ENCODE peak calls at places on chromosomes 12 and 14, in eight cellular contexts. L, R, S, P, O, D, F and K are unnamed samples. For H3K4me1, the result is how much of the 10 kb centered on the place peaks cover.

GRCh38 chr12:12724421-12725085 is 7.4 kb downstream of the CDKN1B start:
- DNase-seq in L (no peak), F (no peak), O (no peak), S (peak), R (peak), P (peak), D (no peak), K (no peak)

GRCh38 chr12:33703221-33703620 is 263.6 kb upstream of the SYT10 start:
- DNase-seq in R (no peak), L (no peak), F (no peak), O (no peak), D (no peak), S (no peak), P (no peak), K (no peak)

GRCh38 chr14:77615231-77616132 is 955 bp downstream of the SPTLC2 start:
- DNase-seq in F (no peak), S (no peak), D (peak), R (no peak), O (peak), L (no peak), P (no peak), K (peak)

GRCh38 chr12:4701383-4701782 is 18.8 kb upstream of the GALNT8 start:
- DNase-seq in L (no peak), O (no peak), F (no peak), R (no peak), S (no peak), P (no peak), D (peak), K (no peak)

GRCh38 chr12:99498756-99499155 is 148.8 kb upstream of the GARIN6 start:
- DNase-seq in S (no peak), D (peak), O (no peak), P (no peak), R (peak), F (no peak), L (no peak), K (no peak)

GRCh38 chr12:68613209-68613904 is 2.7 kb downstream of the RAP1B start:
- DNase-seq in D (no peak), F (no peak), S (no peak), P (no peak), O (no peak), R (no peak), L (no peak), K (no peak)

GRCh38 chr12:47868552-47869031 is 36.2 kb downstream of the VDR start:
- DNase-seq in D (no peak), O (no peak), F (no peak), P (no peak), R (no peak), S (no peak), L (no peak), K (no peak)

GRCh38 chr14:56855891-56856461 is 45.7 kb upstream of the OTX2 start:
- DNase-seq in O (no peak), L (peak), D (no peak), R (no peak), S (no peak), F (no peak), P (no peak), K (no peak)

GRCh38 chr12:104411826-104412626 is 44.7 kb upstream of the CHST11 start:
- DNase-seq in S (no peak), R (no peak), O (no peak), D (peak), P (no peak), F (no peak), L (no peak), K (no peak)

GRCh38 chr12:8677362-8677761 is 14.7 kb upstream of the MFAP5 start:
- DNase-seq in S (no peak), P (no peak), O (no peak), D (no peak), R (no peak), F (no peak), L (no peak), K (no peak)

GRCh38 chr12:132444957-132445883 is 44.7 kb upstream of the FBRSL1 start:
- DNase-seq in O (no peak), F (no peak), R (no peak), L (peak), D (no peak), S (no peak), P (no peak), K (no peak)

GRCh38 chr12:108201808-108202207 is 72.7 kb downstream of the WSCD2 start:
- DNase-seq in L (no peak), R (no peak), P (no peak), S (no peak), D (no peak), O (no peak), F (no peak), K (no peak)

GRCh38 chr12:95102916-95103671 is 29.7 kb upstream of the NR2C1 start:
- DNase-seq in D (peak), S (no peak), R (peak), O (no peak), P (no peak), F (peak), L (no peak), K (no peak)

GRCh38 chr12:27003421-27004311 is 10.5 kb downstream of the TM7SF3 start:
- DNase-seq in L (no peak), F (no peak), R (no peak), P (no peak), D (no peak), O (no peak), S (no peak), K (no peak)

GRCh38 chr12:66813137-66813867 is 134.4 kb upstream of the GRIP1 start:
- DNase-seq in S (no peak), R (no peak), O (no peak), F (no peak), D (no peak), L (no peak), P (no peak), K (no peak)

GRCh38 chr14:80434574-80435321 is 223.4 kb upstream of the DIO2 start:
- DNase-seq in R (no peak), F (peak), L (peak), D (peak), S (no peak), O (no peak), P (no peak), K (no peak)

GRCh38 chr12:106049105-106049504 is 89.6 kb downstream of the NUAK1 start:
- DNase-seq in F (no peak), O (no peak), P (no peak), S (no peak), D (no peak), R (no peak), L (no peak), K (peak)

GRCh38 chr12:26274441-26275312 is 79.3 kb downstream of the SSPN start:
- DNase-seq in F (peak), L (peak), P (peak), O (peak), R (peak), D (peak), S (peak), K (peak)

GRCh38 chr12:21502164-21502496 is 541 bp downstream of the GOLT1B start:
- DNase-seq in D (peak), P (peak), F (no peak), S (no peak), L (peak), O (peak), R (peak), K (no peak)

GRCh38 chr12:68011882-68012207 is 22.6 kb downstream of the IFNG-AS1 start:
- DNase-seq in S (no peak), R (no peak), L (no peak), O (no peak), P (no peak), D (peak), F (no peak), K (no peak)

GRCh38 chr12:75705749-75706719 is 194.6 kb upstream of the KRR1 start:
- DNase-seq in O (no peak), P (peak), D (peak), R (no peak), L (no peak), S (no peak), F (peak), K (no peak)

GRCh38 chr12:53105256-53105655 is 2.0 kb downstream of the SOAT2 start:
- DNase-seq in O (no peak), F (no peak), S (no peak), D (no peak), L (peak), R (no peak), P (no peak), K (no peak)

GRCh38 chr12:115433014-115433634 is 749.1 kb upstream of the TBX3 start:
- DNase-seq in S (no peak), O (no peak), P (no peak), R (no peak), D (no peak), L (no peak), F (no peak), K (no peak)

GRCh38 chr12:15584366-15585041 is 204.7 kb downstream of the EPS8 start:
- DNase-seq in R (no peak), P (peak), F (peak), O (no peak), S (no peak), D (peak), L (no peak), K (no peak)

DNA sequence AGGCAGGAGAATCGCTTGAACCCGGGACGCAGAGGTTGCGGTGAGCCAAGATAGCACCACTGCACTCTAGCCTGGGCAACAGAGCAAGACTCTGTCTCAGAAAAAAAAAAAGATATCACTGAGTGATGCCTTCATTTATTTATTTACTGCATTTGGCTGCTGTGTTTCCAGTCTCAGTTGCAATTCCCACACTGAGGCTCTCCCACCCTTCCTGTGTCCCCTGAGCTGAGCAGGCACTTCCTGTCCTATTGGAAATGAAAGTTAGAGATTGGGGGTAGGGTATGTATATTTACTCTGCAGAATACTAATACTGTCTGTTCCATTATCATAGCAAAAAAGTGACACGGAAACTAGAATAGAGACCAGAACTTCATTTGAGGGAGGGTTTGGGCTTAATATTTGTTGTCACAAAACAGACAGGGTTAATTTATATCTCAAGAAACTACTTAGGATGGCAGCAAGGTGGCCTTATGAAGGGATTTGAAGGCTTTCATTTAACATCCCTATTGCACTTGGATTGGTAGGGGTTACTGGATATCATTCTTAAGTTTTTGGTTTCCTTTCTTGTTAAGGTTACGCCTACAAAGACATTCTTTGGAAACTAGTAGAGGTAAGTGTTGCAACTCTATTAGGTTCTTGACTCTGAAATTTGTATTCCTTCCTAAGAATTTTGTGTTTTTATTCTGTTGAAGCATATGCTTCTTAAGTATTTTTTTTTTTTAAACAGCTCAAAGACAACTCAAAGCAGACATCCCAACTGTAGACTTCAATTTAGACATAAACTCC is 1.4 kb upstream of the RBMS2 start:
- DNase-seq in L (no peak), F (no peak), P (no peak), D (peak), R (no peak), S (no peak), O (no peak), K (no peak)
- H3K4me1 ChIP-seq in L (under half), F (half or more), P (under half), D (under half), R (half or more), S (under half), O (under half), K (under half)

GRCh38 chr14:93114713-93115068 is 1.0 kb downstream of the ITPK1 start:
- DNase-seq in P (no peak), R (no peak), S (no peak), O (peak), D (no peak), F (no peak), L (peak), K (no peak)
- TF ChIP-seq POLR2A in P (no peak), R (no peak), S (no peak), O (no peak), D (no peak), F (no peak), L (no peak), K (no peak)

DNA sequence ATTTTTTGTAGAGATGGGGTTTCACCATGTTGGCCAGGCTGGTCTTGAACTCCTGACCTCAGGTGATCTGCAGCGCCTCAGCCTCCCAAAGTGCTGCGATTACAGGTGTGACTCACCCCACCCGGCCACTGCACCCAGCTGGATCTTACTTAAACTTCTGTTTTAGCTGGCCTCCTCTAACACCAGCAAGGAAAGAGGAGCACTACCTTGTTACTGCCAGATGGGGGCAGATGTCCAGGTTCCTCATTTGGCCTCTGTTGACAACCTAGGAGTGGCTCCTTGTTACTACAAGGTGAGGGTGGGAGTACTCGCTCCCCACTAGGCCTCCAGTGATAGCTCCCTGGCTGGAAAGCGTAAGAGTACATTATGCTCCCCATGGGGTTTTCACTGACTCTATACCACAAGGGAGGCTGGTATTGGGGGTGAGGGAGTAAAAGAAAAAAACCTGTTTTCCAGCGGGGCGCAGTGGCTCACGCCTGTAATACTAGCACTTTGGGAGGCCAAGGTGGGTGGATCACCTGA is 13.1 kb upstream of the ARF6 start:
- DNase-seq in D (peak), O (peak), R (peak), P (peak), S (no peak), L (peak), F (peak), K (no peak)
- TF ChIP-seq CTCF in D (peak), O (peak), R (peak), P (peak), S (peak), L (peak), F (peak), K (peak)

GRCh38 chr14:38958589-38958988 is 144.4 kb downstream of the SEC23A start:
- DNase-seq in P (no peak), F (no peak), S (no peak), L (no peak), O (no peak), D (no peak), R (no peak), K (no peak)
- H3K4me1 ChIP-seq in P (under half), F (under half), S (under half), L (under half), O (under half), D (under half), R (under half), K (under half)

GRCh38 chr12:96248532-96248931 is 54.4 kb downstream of the ELK3 start:
- DNase-seq in D (no peak), F (no peak), P (no peak), O (no peak), S (no peak), R (no peak), L (no peak), K (peak)
- TF ChIP-seq POLR2A in D (no peak), F (no peak), P (no peak), O (no peak), S (no peak), R (no peak), L (no peak), K (no peak)

GRCh38 chr14:92688434-92689375 is 59.7 kb downstream of the LGMN start:
- DNase-seq in P (no peak), O (peak), S (no peak), R (no peak), F (no peak), L (peak), D (no peak), K (no peak)

GRCh38 chr14:92686411-92686762 is 62.0 kb downstream of the LGMN start:
- DNase-seq in F (no peak), S (no peak), O (no peak), P (no peak), R (no peak), D (no peak), L (no peak), K (no peak)

GRCh38 chr14:92685784-92686355 is 62.6 kb downstream of the LGMN start:
- DNase-seq in S (no peak), R (no peak), D (no peak), P (no peak), O (no peak), F (no peak), L (no peak), K (no peak)

GRCh38 chr14:92687681-92688433 is 60.6 kb downstream of the LGMN start:
- DNase-seq in L (peak), P (peak), O (peak), S (no peak), R (no peak), D (no peak), F (no peak), K (no peak)

GRCh38 chr14:92686763-92687427 is 61.5 kb downstream of the LGMN start:
- DNase-seq in R (peak), S (no peak), L (peak), O (peak), F (peak), D (peak), P (peak), K (no peak)
- TF ChIP-seq CTCF in R (peak), S (peak), L (peak), O (peak), F (peak), D (peak), P (peak), K (peak)

GRCh38 chr12:46445093-46445492 is 72.5 kb upstream of the SLC38A2 start:
- DNase-seq in L (no peak), S (no peak), O (no peak), D (no peak), P (no peak), R (no peak), F (no peak), K (no peak)
- H3K4me1 ChIP-seq in L (under half), S (under half), O (half or more), D (under half), P (under half), R (under half), F (half or more), K (under half)

DNA sequence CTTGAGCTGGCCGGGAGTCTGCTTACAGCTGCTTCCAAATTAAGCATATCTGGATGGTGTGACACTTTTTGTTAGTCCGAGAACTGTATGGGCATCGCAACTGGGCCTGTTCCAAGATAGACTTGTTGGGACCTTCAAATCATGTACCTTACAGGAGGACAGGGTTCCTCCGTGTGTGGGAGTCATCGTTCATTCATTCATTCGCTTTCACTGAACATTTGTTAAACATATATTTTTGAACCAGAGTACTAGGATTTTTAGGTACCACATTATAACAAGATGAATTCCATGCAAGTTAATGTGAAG is 387 bp upstream of the IPO8 start:
- DNase-seq in S (no peak), P (no peak), D (no peak), L (no peak), F (peak), O (no peak), R (no peak), K (no peak)
- TF ChIP-seq POLR2A in S (no peak), P (no peak), D (no peak), L (no peak), F (no peak), O (no peak), R (no peak), K (no peak)

GRCh38 chr12:6925239-6925542 is 2.6 kb upstream of the ATN1 start:
- DNase-seq in F (no peak), O (no peak), S (no peak), L (no peak), R (no peak), D (no peak), P (no peak), K (no peak)

GRCh38 chr12:6921996-6922935 is 5.5 kb upstream of the ATN1 start:
- DNase-seq in L (no peak), P (no peak), F (no peak), S (no peak), D (no peak), O (no peak), R (no peak), K (no peak)

GRCh38 chr12:6921539-6921938 is 6.2 kb upstream of the ATN1 start:
- DNase-seq in S (no peak), L (no peak), F (no peak), O (no peak), R (no peak), D (no peak), P (no peak), K (no peak)

GRCh38 chr12:6923851-6924250 is 3.9 kb upstream of the ATN1 start:
- DNase-seq in F (no peak), P (no peak), R (no peak), L (no peak), O (no peak), D (no peak), S (no peak), K (no peak)

GRCh38 chr12:6923003-6923732 is 4.6 kb upstream of the ATN1 start:
- DNase-seq in O (no peak), D (no peak), R (no peak), S (no peak), F (no peak), P (no peak), L (no peak), K (no peak)
- TF ChIP-seq CTCF in O (no peak), D (no peak), R (no peak), S (no peak), F (no peak), P (no peak), L (no peak), K (no peak)